ENCODE peak calls at places on chromosomes 5 and 9, in eight cellular contexts. H, E, U, I, Y, S, X and W are unnamed samples.

GRCh38 chr5:168822745-168823281 is 243.6 kb upstream of the PANK3 start:
- DNase-seq in H (no peak), E (no peak), U (no peak), I (peak), Y (peak), S (no peak), X (no peak), W (no peak)

GRCh38 chr9:37622462-37622861 is 28.3 kb upstream of the FRMPD1 start:
- DNase-seq in H (no peak), E (no peak), U (no peak), I (no peak), Y (peak), S (no peak), X (no peak), W (no peak)

GRCh38 chr9:30713279-30713678 is 1671.2 kb upstream of the ACO1 start:
- DNase-seq in H (no peak), E (no peak), U (no peak), I (no peak), Y (no peak), S (no peak), X (no peak), W (no peak)

GRCh38 chr5:60209146-60209840 is 315.8 kb upstream of the PDE4D start:
- DNase-seq in H (no peak), E (no peak), U (no peak), I (no peak), Y (no peak), S (no peak), X (no peak), W (no peak)

GRCh38 chr9:36041491-36041890 is 4.8 kb downstream of the RECK start:
- DNase-seq in H (no peak), E (no peak), U (no peak), I (no peak), Y (no peak), S (no peak), X (no peak), W (no peak)

GRCh38 chr5:169914766-169915165 is 65.5 kb downstream of the INSYN2B start:
- DNase-seq in H (no peak), E (no peak), U (peak), I (no peak), Y (peak), S (peak), X (peak), W (no peak)

GRCh38 chr9:35553670-35554543 is 51.2 kb upstream of the TESK1 start:
- DNase-seq in H (peak), E (no peak), U (peak), I (peak), Y (peak), S (peak), X (peak), W (peak)

GRCh38 chr5:34674226-34674625 is 18.1 kb downstream of the RAI14 start:
- DNase-seq in H (no peak), E (no peak), U (no peak), I (no peak), Y (peak), S (no peak), X (no peak), W (no peak)

GRCh38 chr5:132526290-132526973 is 16.9 kb downstream of the IL5 start:
- DNase-seq in H (peak), E (no peak), U (peak), I (peak), Y (peak), S (peak), X (no peak), W (peak)

GRCh38 chr9:20270176-20270575 is 352.1 kb downstream of the MLLT3 start:
- DNase-seq in H (no peak), E (no peak), U (no peak), I (no peak), Y (no peak), S (no peak), X (no peak), W (no peak)

GRCh38 chr9:126838895-126839294 is 21.5 kb upstream of the ZBTB34 start:
- DNase-seq in H (no peak), E (no peak), U (no peak), I (peak), Y (no peak), S (no peak), X (no peak), W (peak)

GRCh38 chr5:170562166-170562565 is 58.3 kb downstream of the KCNIP1 start:
- DNase-seq in H (no peak), E (no peak), U (no peak), I (no peak), Y (no peak), S (no peak), X (no peak), W (no peak)

GRCh38 chr9:102518324-102518723 is 476.8 kb upstream of the CYLC2 start:
- DNase-seq in H (no peak), E (no peak), U (no peak), I (no peak), Y (no peak), S (no peak), X (no peak), W (no peak)

GRCh38 chr5:126516133-126516532 is 78.9 kb downstream of the ALDH7A1 start:
- DNase-seq in H (no peak), E (no peak), U (no peak), I (no peak), Y (peak), S (no peak), X (no peak), W (no peak)

GRCh38 chr5:59773286-59773685 is 120.2 kb downstream of the PDE4D start:
- DNase-seq in H (no peak), E (no peak), U (no peak), I (no peak), Y (no peak), S (no peak), X (no peak), W (no peak)

GRCh38 chr5:167528651-167529050 is 762.8 kb upstream of the WWC1 start:
- DNase-seq in H (no peak), E (no peak), U (no peak), I (no peak), Y (no peak), S (no peak), X (no peak), W (no peak)

GRCh38 chr5:127968998-127969397 is 114.6 kb upstream of the SLC12A2 start:
- DNase-seq in H (no peak), E (no peak), U (no peak), I (no peak), Y (no peak), S (no peak), X (no peak), W (no peak)

GRCh38 chr9:122797316-122798033 is 2.4 kb upstream of the OR1K1 start:
- DNase-seq in H (no peak), E (no peak), U (no peak), I (no peak), Y (peak), S (no peak), X (no peak), W (no peak)

GRCh38 chr5:108765647-108766046 is 17.9 kb downstream of the FER start:
- DNase-seq in H (no peak), E (no peak), U (no peak), I (no peak), Y (no peak), S (no peak), X (no peak), W (no peak)

GRCh38 chr9:32703635-32704034 is 68.2 kb upstream of the TAF1L start:
- DNase-seq in H (no peak), E (no peak), U (no peak), I (no peak), Y (no peak), S (no peak), X (no peak), W (no peak)

GRCh38 chr9:114186091-114186792 is 30.9 kb downstream of the COL27A1 start:
- DNase-seq in H (no peak), E (no peak), U (no peak), I (no peak), Y (no peak), S (no peak), X (no peak), W (no peak)

GRCh38 chr9:68782546-68782945 is 77.5 kb downstream of the PIP5K1B start:
- DNase-seq in H (no peak), E (no peak), U (no peak), I (no peak), Y (no peak), S (no peak), X (no peak), W (no peak)

GRCh38 chr5:90226433-90227099 is 183.0 kb downstream of the CETN3 start:
- DNase-seq in H (no peak), E (no peak), U (no peak), I (no peak), Y (no peak), S (no peak), X (no peak), W (no peak)

GRCh38 chr9:128607642-128608350 is 48.9 kb downstream of the DYNC2I2 start:
- DNase-seq in H (no peak), E (no peak), U (no peak), I (no peak), Y (peak), S (no peak), X (peak), W (no peak)

GRCh38 chr5:149301744-149302380 is 30.2 kb downstream of the AFAP1L1 start:
- DNase-seq in H (no peak), E (no peak), U (no peak), I (no peak), Y (peak), S (no peak), X (no peak), W (no peak)

GRCh38 chr5:103224894-103225246 is 33.7 kb upstream of the MACIR start:
- DNase-seq in H (no peak), E (no peak), U (no peak), I (no peak), Y (no peak), S (no peak), X (no peak), W (no peak)

GRCh38 chr5:113093561-113093960 is 117.0 kb downstream of the DCP2 start:
- DNase-seq in H (no peak), E (no peak), U (no peak), I (no peak), Y (no peak), S (no peak), X (no peak), W (no peak)

GRCh38 chr5:52805614-52806013 is 17.9 kb downstream of the ITGA1 start:
- DNase-seq in H (no peak), E (no peak), U (no peak), I (no peak), Y (no peak), S (no peak), X (no peak), W (no peak)

GRCh38 chr9:95181226-95181818 is 136.2 kb downstream of the FANCC start:
- DNase-seq in H (no peak), E (no peak), U (no peak), I (no peak), Y (peak), S (no peak), X (no peak), W (peak)

GRCh38 chr5:75021229-75021628 is 31.1 kb downstream of the GCNT4 start:
- DNase-seq in H (no peak), E (no peak), U (no peak), I (no peak), Y (no peak), S (no peak), X (no peak), W (no peak)

GRCh38 chr9:92600742-92601261 is 65.0 kb upstream of the ECM2 start:
- DNase-seq in H (no peak), E (no peak), U (no peak), I (no peak), Y (peak), S (no peak), X (no peak), W (no peak)

GRCh38 chr9:92603990-92604389 is 65.9 kb downstream of the IPPK start:
- DNase-seq in H (no peak), E (no peak), U (no peak), I (no peak), Y (no peak), S (no peak), X (no peak), W (no peak)

GRCh38 chr9:92598382-92598781 is 62.6 kb upstream of the ECM2 start:
- DNase-seq in H (no peak), E (no peak), U (no peak), I (no peak), Y (no peak), S (no peak), X (no peak), W (no peak)

GRCh38 chr9:92603100-92603499 is 66.8 kb downstream of the IPPK start:
- DNase-seq in H (no peak), E (no peak), U (no peak), I (no peak), Y (no peak), S (no peak), X (no peak), W (no peak)

GRCh38 chr9:92600075-92600741 is 64.4 kb upstream of the ECM2 start:
- DNase-seq in H (no peak), E (no peak), U (no peak), I (no peak), Y (no peak), S (no peak), X (no peak), W (no peak)
- TF ChIP-seq CTCF in H (no peak), E (no peak), U (no peak), I (no peak), Y (no peak), S (no peak), X (no peak), W (no peak)

GRCh38 chr9:84538879-84539278 is 130.7 kb upstream of the NTRK2 start:
- DNase-seq in H (no peak), E (no peak), U (no peak), I (no peak), Y (no peak), S (no peak), X (no peak), W (no peak)
- TF ChIP-seq CTCF in H (no peak), E (no peak), U (no peak), I (no peak), Y (no peak), S (no peak), X (no peak), W (no peak)

GRCh38 chr5:30804739-30805313 is 388.7 kb upstream of the CDH6 start:
- DNase-seq in H (no peak), E (no peak), U (no peak), I (no peak), Y (peak), S (no peak), X (no peak), W (no peak)
- TF ChIP-seq CTCF in H (no peak), E (no peak), U (no peak), I (no peak), Y (peak), S (peak), X (no peak), W (no peak)

DNA sequence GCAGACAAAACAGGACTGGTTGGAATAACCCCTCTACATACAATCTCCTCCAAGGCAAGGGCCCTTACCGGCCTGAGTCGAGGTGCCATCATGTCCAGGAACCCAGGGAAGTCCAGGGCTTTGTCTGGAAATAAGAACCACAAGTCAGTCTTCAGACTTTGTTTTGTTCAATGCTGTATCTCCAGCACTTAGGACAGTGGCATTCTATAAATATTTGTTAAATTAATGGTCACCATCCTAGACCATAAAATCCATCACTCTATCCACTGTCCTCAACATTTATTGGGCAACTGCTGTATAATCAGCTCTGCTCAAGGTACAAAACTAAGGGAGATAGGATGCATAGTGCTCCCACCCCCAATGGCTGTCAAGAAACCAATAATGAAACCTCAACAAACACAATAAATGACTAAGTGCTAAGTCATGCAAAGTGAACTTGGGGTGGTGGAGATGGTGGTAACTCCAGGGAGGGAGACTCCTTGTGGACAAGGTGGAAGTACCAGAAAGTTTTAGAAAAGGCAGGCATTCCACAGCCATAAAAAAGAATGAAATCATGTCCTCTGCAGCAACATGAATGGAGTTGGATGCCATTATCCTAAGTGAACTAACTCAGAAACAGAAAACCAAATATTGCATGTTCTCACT is 5.0 kb downstream of the RELL2 start:
- DNase-seq in H (no peak), E (no peak), U (no peak), I (no peak), Y (peak), S (no peak), X (no peak), W (peak)
- TF ChIP-seq CTCF in H (peak), E (no peak), U (no peak), I (no peak), Y (peak), S (no peak), X (no peak), W (no peak)

DNA sequence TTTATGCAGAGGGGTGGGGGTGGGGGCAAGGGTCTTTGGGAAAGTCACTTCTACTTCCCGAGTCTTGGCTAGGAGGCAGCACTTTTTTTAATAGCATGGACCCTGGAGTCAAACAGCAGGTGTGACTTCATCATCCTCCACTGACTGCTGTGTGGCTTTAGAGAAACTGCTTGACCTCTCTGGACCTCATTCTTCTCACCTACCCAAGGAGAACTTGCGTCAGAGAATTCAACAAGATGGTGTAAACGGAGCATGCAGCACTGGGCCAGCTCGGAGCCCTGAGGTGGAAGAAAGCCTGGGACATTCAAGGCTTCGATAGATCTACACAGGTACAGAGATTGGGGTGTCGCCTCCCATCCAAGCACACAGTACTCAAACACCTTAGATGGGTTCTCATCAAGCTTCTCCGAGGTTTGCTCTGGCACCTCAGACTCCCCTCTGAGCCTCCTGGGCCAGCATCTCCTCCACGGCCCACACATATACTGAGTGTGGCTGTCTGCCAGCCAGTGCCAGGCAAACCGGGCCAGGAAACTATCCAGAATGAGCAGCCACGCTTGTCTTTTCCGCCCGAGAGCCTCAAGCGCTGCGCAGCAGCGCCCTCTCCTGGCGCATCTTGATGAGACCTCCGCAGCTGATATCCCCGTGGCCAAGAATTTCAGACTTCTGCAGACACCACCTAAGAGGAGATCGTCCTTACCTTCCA is 4.6 kb upstream of the SLC25A48 start:
- DNase-seq in H (peak), E (no peak), U (peak), I (no peak), Y (peak), S (peak), X (peak), W (peak)
- TF ChIP-seq CTCF in H (peak), E (no peak), U (peak), I (peak), Y (peak), S (peak), X (peak), W (peak)

GRCh38 chr5:147234825-147235635 is at the start of gene STK32A:
- DNase-seq in H (peak), E (no peak), U (peak), I (no peak), Y (no peak), S (peak), X (no peak), W (no peak)
- TF ChIP-seq CTCF in H (peak), E (no peak), U (no peak), I (no peak), Y (no peak), S (no peak), X (no peak), W (no peak)